ENCODE peak calls at places on chromosomes 5 and 9, in eight cellular contexts. X is right cardiac atrium, A is right lobe of liver, Y is cerebellar cortex, N is NCI-H510A treated with DMSO at 0.1 percent for 48 hours, T is right atrium auricular region, M is naive B cell, S is smooth muscle cell of the brain vasculature. K is an unnamed sample.

GRCh38 chr5:5622806-5623205 is 200.3 kb downstream of the ICE1 start:
- DNase-seq in X (no peak), A (no peak), Y (no peak), N (no peak), T (no peak), M (no peak), S (no peak), K (no peak)

GRCh38 chr9:99050292-99050911 is 54.5 kb upstream of the TGFBR1 start:
- DNase-seq in X (no peak), A (no peak), Y (no peak), N (no peak), T (no peak), M (no peak), S (no peak), K (peak)

GRCh38 chr5:77428033-77428432 is 64.1 kb downstream of the WDR41 start:
- DNase-seq in X (no peak), A (no peak), Y (no peak), N (no peak), T (no peak), M (no peak), S (no peak), K (no peak)

GRCh38 chr5:111984044-111984443 is 227.1 kb upstream of the NREP start:
- DNase-seq in X (peak), A (no peak), Y (no peak), N (no peak), T (no peak), M (no peak), S (peak), K (peak)

GRCh38 chr5:41043109-41043747 is 27.9 kb downstream of the MROH2B start:
- DNase-seq in X (no peak), A (no peak), Y (no peak), N (no peak), T (no peak), M (no peak), S (no peak), K (no peak)

GRCh38 chr5:159515197-159515596 is 184.9 kb upstream of the IL12B start:
- DNase-seq in X (no peak), A (no peak), Y (no peak), N (no peak), T (no peak), M (no peak), S (no peak), K (no peak)

GRCh38 chr9:88604836-88605499 is 70.0 kb downstream of the NXNL2 start:
- DNase-seq in X (no peak), A (no peak), Y (no peak), N (no peak), T (no peak), M (no peak), S (no peak), K (no peak)

GRCh38 chr9:86659413-86660046 is 287.8 kb downstream of the GAS1 start:
- DNase-seq in X (no peak), A (no peak), Y (no peak), N (no peak), T (no peak), M (no peak), S (no peak), K (no peak)

GRCh38 chr5:154273028-154273617 is 82.6 kb downstream of the GALNT10 start:
- DNase-seq in X (no peak), A (no peak), Y (no peak), N (no peak), T (no peak), M (no peak), S (no peak), K (peak)

GRCh38 chr5:121189569-121190305 is 661.9 kb upstream of the FTMT start:
- DNase-seq in X (no peak), A (no peak), Y (peak), N (no peak), T (no peak), M (no peak), S (peak), K (peak)

GRCh38 chr5:160342413-160342941 is 27.9 kb downstream of the C1QTNF2 start:
- DNase-seq in X (no peak), A (no peak), Y (peak), N (no peak), T (no peak), M (no peak), S (no peak), K (peak)

GRCh38 chr5:135048930-135049329 is 14.9 kb upstream of the PITX1 start:
- DNase-seq in X (no peak), A (no peak), Y (no peak), N (no peak), T (no peak), M (no peak), S (no peak), K (no peak)

GRCh38 chr9:135083831-135084230 is 3.6 kb upstream of the OLFM1 start:
- DNase-seq in X (no peak), A (no peak), Y (no peak), N (no peak), T (no peak), M (no peak), S (no peak), K (no peak)

GRCh38 chr5:95823738-95824609 is 1.4 kb upstream of the GLRX start:
- DNase-seq in X (peak), A (peak), Y (peak), N (peak), T (peak), M (no peak), S (peak), K (peak)

GRCh38 chr9:20526500-20527319 is 95.6 kb downstream of the MLLT3 start:
- DNase-seq in X (no peak), A (no peak), Y (no peak), N (no peak), T (no peak), M (no peak), S (no peak), K (no peak)

GRCh38 chr9:87471746-87472145 is 25.9 kb upstream of the DAPK1 start:
- DNase-seq in X (no peak), A (no peak), Y (no peak), N (no peak), T (no peak), M (no peak), S (no peak), K (no peak)

GRCh38 chr5:139882961-139883539 is 87.4 kb downstream of the PSD2 start:
- DNase-seq in X (no peak), A (no peak), Y (no peak), N (no peak), T (no peak), M (no peak), S (no peak), K (no peak)

GRCh38 chr5:98916540-98916939 is 12.3 kb downstream of the CHD1 start:
- DNase-seq in X (no peak), A (no peak), Y (no peak), N (no peak), T (no peak), M (no peak), S (no peak), K (no peak)

GRCh38 chr5:58934629-58935097 is 351.8 kb downstream of the RAB3C start:
- DNase-seq in X (no peak), A (no peak), Y (no peak), N (no peak), T (no peak), M (no peak), S (no peak), K (no peak)

GRCh38 chr9:113899205-113899604 is 23.1 kb downstream of the ZNF618 start:
- DNase-seq in X (no peak), A (no peak), Y (no peak), N (no peak), T (peak), M (no peak), S (no peak), K (no peak)

GRCh38 chr5:91957671-91958070 is 574.6 kb upstream of the ARRDC3 start:
- DNase-seq in X (no peak), A (no peak), Y (no peak), N (no peak), T (no peak), M (no peak), S (no peak), K (peak)

GRCh38 chr5:68839019-68839552 is 254.7 kb upstream of the SLC30A5 start:
- DNase-seq in X (no peak), A (no peak), Y (no peak), N (no peak), T (no peak), M (no peak), S (no peak), K (no peak)

GRCh38 chr5:123176224-123176937 is 87.3 kb downstream of the PRDM6 start:
- DNase-seq in X (no peak), A (no peak), Y (no peak), N (no peak), T (no peak), M (no peak), S (no peak), K (peak)

GRCh38 chr5:124871299-124871698 is 124.9 kb upstream of the ZNF608 start:
- DNase-seq in X (no peak), A (no peak), Y (peak), N (no peak), T (no peak), M (no peak), S (no peak), K (no peak)

GRCh38 chr9:385818-386398 is 171.2 kb downstream of the DOCK8 start:
- DNase-seq in X (peak), A (no peak), Y (peak), N (peak), T (peak), M (no peak), S (no peak), K (peak)

K was measured in ELR.